ENCODE peak calls at places on chromosomes 4 and X, in seven cellular contexts. H is neural progenitor cell, D is pancreas, Q is lower lobe of right lung, M is transverse colon, L is heart left ventricle, I is osteoblast. O is an unnamed sample. For H3K27me3, the result is how much of the 10 kb centered on the place peaks cover.

GRCh38 chrX:123797543-123798447 is 62.1 kb upstream of the XIAP start:
- DNase-seq in D (no peak), I (no peak), L (no peak), H (no peak), M (no peak), Q (no peak), O (no peak)

GRCh38 chr4:27515140-27515539 is 654.5 kb downstream of the STIM2 start:
- DNase-seq in Q (no peak), I (no peak), H (no peak), D (no peak), M (no peak), L (no peak), O (no peak)

GRCh38 chr4:72243641-72244040 is 211.8 kb downstream of the NPFFR2 start:
- DNase-seq in H (no peak), I (no peak), M (no peak), Q (no peak), L (no peak), D (no peak), O (no peak)

GRCh38 chr4:138413273-138413672 is 171.1 kb upstream of the SLC7A11 start:
- DNase-seq in L (no peak), I (no peak), Q (no peak), H (no peak), D (no peak), M (no peak), O (no peak)

GRCh38 chr4:177177446-177178160 is 132.1 kb upstream of the NEIL3 start:
- DNase-seq in I (no peak), L (no peak), M (no peak), H (no peak), Q (no peak), D (no peak), O (no peak)

GRCh38 chrX:19361701-19362100 is 18.0 kb downstream of the PDHA1 start:
- DNase-seq in L (no peak), Q (no peak), H (no peak), I (no peak), M (no peak), D (no peak), O (no peak)

GRCh38 chr4:107034982-107035710 is 967 bp downstream of the DKK2 start:
- DNase-seq in H (peak), D (peak), L (no peak), I (peak), M (peak), Q (peak), O (no peak)

GRCh38 chr4:98481167-98481566 is 177.2 kb downstream of the TSPAN5 start:
- DNase-seq in Q (no peak), I (peak), M (no peak), D (peak), L (peak), H (no peak), O (no peak)

GRCh38 chr4:7531640-7531994 is 96.9 kb upstream of the PSAPL1 start:
- DNase-seq in H (peak), D (no peak), Q (no peak), L (no peak), I (no peak), M (no peak), O (no peak)

GRCh38 chr4:47849466-47849865 is 11.6 kb upstream of the CORIN start:
- DNase-seq in L (no peak), Q (no peak), D (no peak), I (no peak), H (no peak), M (no peak), O (no peak)

GRCh38 chrX:121122332-121122731 is 74.9 kb downstream of the GLUD2 start:
- DNase-seq in L (no peak), H (no peak), M (no peak), I (no peak), D (no peak), Q (no peak), O (no peak)

GRCh38 chrX:15737957-15738685 is at the start of gene CA5B:
- DNase-seq in H (peak), L (peak), D (peak), I (peak), Q (peak), M (peak), O (peak)

GRCh38 chrX:77675986-77676385 is 110.0 kb downstream of the ATRX start:
- DNase-seq in L (no peak), Q (no peak), I (no peak), M (no peak), H (no peak), D (no peak), O (no peak)

GRCh38 chrX:69361286-69361926 is 142.7 kb upstream of the NALF2 start:
- DNase-seq in I (no peak), D (no peak), L (peak), Q (no peak), H (no peak), M (no peak), O (peak)

GRCh38 chrX:144717682-144718081 is 529.6 kb upstream of the SPANXN1 start:
- DNase-seq in Q (no peak), L (no peak), H (no peak), M (no peak), D (no peak), I (no peak), O (no peak)

GRCh38 chr4:124121511-124121934 is 591.0 kb downstream of the ANKRD50 start:
- DNase-seq in I (no peak), M (no peak), D (no peak), H (no peak), Q (no peak), L (no peak), O (no peak)

GRCh38 chr4:88672987-88673386 is 24.6 kb downstream of the NAP1L5 start:
- DNase-seq in D (no peak), L (no peak), I (no peak), M (no peak), H (peak), Q (no peak), O (no peak)

GRCh38 chr4:97395980-97396562 is 747.2 kb downstream of the STPG2 start:
- DNase-seq in D (no peak), H (peak), Q (no peak), L (no peak), M (no peak), I (no peak), O (no peak)

GRCh38 chr4:148922497-148922896 is 480.3 kb upstream of the NR3C2 start:
- DNase-seq in Q (no peak), I (no peak), M (no peak), D (no peak), H (no peak), L (no peak), O (no peak)

GRCh38 chr4:185582651-185583400 is 47.5 kb upstream of the PDLIM3 start:
- DNase-seq in L (peak), I (no peak), D (no peak), Q (no peak), H (peak), M (no peak), O (no peak)

GRCh38 chr4:140884431-140885058 is 128.4 kb upstream of the TBC1D9 start:
- DNase-seq in L (peak), H (peak), M (peak), D (no peak), I (peak), Q (no peak), O (no peak)

GRCh38 chr4:37908488-37909343 is 17.8 kb downstream of the TBC1D1 start:
- DNase-seq in Q (peak), L (peak), I (peak), H (no peak), M (no peak), D (no peak), O (no peak)

GRCh38 chrX:139112432-139112831 is 400.9 kb upstream of the FGF13 start:
- DNase-seq in I (no peak), H (no peak), M (no peak), Q (no peak), D (no peak), L (peak), O (no peak)

GRCh38 chrX:9515464-9515863 is 50.6 kb downstream of the TBL1X start:
- DNase-seq in H (no peak), D (no peak), M (no peak), L (no peak), Q (no peak), I (no peak), O (no peak)

GRCh38 chrX:107729558-107730297 is 45.9 kb downstream of the TSC22D3 start:
- DNase-seq in I (no peak), Q (no peak), M (no peak), D (no peak), H (no peak), L (peak), O (peak)

GRCh38 chr4:8439914-8440490 is 521 bp downstream of the ACOX3 start:
- DNase-seq in H (peak), M (peak), L (no peak), I (no peak), D (no peak), Q (no peak), O (no peak)

GRCh38 chr4:19982556-19982955 is 269.1 kb upstream of the SLIT2 start:
- DNase-seq in M (no peak), L (no peak), Q (no peak), H (no peak), I (no peak), D (no peak), O (no peak)

GRCh38 chr4:156829194-156829593 is 142.4 kb downstream of the PDGFC start:
- DNase-seq in M (no peak), L (no peak), Q (no peak), I (peak), H (no peak), D (no peak), O (no peak)

GRCh38 chr4:80192252-80192866 is 4.9 kb upstream of the PRDM8 start:
- DNase-seq in H (no peak), Q (no peak), D (no peak), M (no peak), I (peak), L (no peak), O (no peak)

GRCh38 chrX:24956828-24957227 is 58.9 kb downstream of the ARX start:
- DNase-seq in L (no peak), I (no peak), M (no peak), D (no peak), H (no peak), Q (no peak), O (no peak)

GRCh38 chrX:119391279-119391678 is 7.9 kb upstream of the SLC25A43 start:
- DNase-seq in Q (no peak), H (no peak), M (peak), L (no peak), I (no peak), D (no peak), O (no peak)

GRCh38 chrX:42414057-42414456 is 363.9 kb downstream of the PPP1R2C start:
- DNase-seq in D (no peak), H (no peak), I (peak), Q (no peak), L (no peak), M (no peak), O (no peak)

GRCh38 chrX:154541896-154542722 is 4.5 kb downstream of the G6PD start:
- DNase-seq in Q (peak), M (peak), H (no peak), D (no peak), I (peak), L (peak), O (peak)

GRCh38 chrX:75997692-75998091 is 175.2 kb upstream of the PBDC1 start:
- DNase-seq in D (no peak), I (no peak), M (no peak), L (no peak), H (no peak), Q (no peak), O (no peak)
- H3K27me3 ChIP-seq in D (under half), I (under half), M (under half), L (under half), H (under half), Q (under half), O (under half)

GRCh38 chrX:32520789-32521188 is 690.6 kb downstream of the DMD start:
- DNase-seq in I (no peak), D (no peak), M (no peak), L (no peak), H (no peak), Q (no peak), O (no peak)

DNA sequence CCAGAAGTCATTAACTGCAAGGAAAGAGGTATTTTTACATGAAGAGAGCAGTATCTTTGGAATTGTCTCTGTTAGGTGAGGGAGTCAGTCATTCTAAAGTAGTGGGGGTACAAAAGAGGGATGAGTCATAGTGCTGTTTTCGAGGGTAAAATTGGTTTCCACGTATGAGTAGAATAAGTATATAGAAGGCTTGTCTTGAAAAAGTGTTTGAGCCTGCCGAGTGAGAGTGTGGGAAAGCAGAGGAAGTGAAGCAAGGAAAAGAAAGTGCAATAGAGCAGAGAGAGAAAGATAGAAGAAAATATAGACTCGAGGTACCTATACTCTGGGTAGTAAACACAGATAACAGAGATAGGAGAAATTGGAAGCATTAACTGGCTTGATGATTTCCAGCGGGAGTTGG is 696.4 kb downstream of the DMD start:
- DNase-seq in H (no peak), L (no peak), M (no peak), D (no peak), Q (no peak), I (no peak), O (no peak)
- H3K27me3 ChIP-seq in H (under half), L (under half), M (under half), D (under half), Q (under half), I (under half), O (under half)

DNA sequence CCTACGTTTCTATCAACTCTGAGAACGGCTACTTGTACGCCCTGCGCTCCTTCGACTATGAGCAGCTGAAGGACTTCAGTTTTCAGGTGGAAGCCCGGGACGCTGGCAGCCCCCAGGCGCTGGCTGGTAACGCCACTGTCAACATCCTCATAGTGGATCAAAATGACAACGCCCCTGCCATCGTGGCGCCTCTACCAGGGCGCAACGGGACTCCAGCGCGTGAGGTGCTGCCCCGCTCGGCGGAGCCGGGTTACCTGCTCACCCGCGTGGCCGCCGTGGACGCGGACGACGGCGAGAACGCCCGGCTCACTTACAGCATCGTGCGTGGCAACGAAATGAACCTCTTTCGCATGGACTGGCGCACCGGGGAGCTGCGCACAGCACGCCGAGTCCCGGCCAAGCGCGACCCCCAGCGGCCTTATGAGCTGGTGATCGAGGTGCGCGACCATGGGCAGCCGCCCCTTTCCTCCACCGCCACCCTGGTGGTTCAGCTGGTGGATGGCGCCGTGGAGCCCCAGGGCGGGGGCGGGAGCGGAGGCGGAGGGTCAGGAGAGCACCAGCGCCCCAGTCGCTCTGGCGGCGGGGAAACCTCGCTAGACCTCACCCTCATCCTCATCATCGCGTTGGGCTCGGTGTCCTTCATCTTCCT is 2.7 kb downstream of the PCDH10 start:
- DNase-seq in H (peak), D (no peak), L (no peak), M (no peak), I (peak), Q (no peak), O (no peak)
- H3K27me3 ChIP-seq in H (half or more), D (half or more), L (under half), M (half or more), I (under half), Q (half or more), O (half or more)

GRCh38 chr4:10461091-10461849 is 4.0 kb upstream of the ZNF518B start:
- DNase-seq in M (peak), Q (peak), L (peak), H (peak), I (peak), D (peak), O (peak)

GRCh38 chr4:10461850-10462400 is 4.7 kb upstream of the ZNF518B start:
- DNase-seq in I (peak), H (no peak), D (no peak), Q (no peak), M (no peak), L (no peak), O (no peak)

GRCh38 chr4:10459305-10459704 is 2.1 kb upstream of the ZNF518B start:
- DNase-seq in M (no peak), Q (no peak), I (peak), D (no peak), H (no peak), L (no peak), O (no peak)

GRCh38 chr4:10460313-10461047 is 3.3 kb upstream of the ZNF518B start:
- DNase-seq in L (no peak), H (no peak), Q (no peak), D (no peak), I (peak), M (no peak), O (no peak)

GRCh38 chr4:10462876-10463275 is 5.7 kb upstream of the ZNF518B start:
- DNase-seq in L (no peak), H (no peak), M (no peak), Q (no peak), I (peak), D (no peak), O (no peak)
- H3K27me3 ChIP-seq in L (under half), H (half or more), M (half or more), Q (under half), I (under half), D (under half), O (half or more)

O was measured in left ventricle myocardium inferior.